ENCODE peak calls at places on chromosomes 3 and 15, in eight cellular contexts. F is Karpas-422, X is astrocyte, T is H1, P is heart right ventricle, Z is body of pancreas, J is heart left ventricle, A is WERI-Rb-1. Y is an unnamed sample.

GRCh38 chr15:59315914-59316428 is 56.7 kb downstream of the MYO1E start:
- DNase-seq in T (no peak), P (no peak), F (no peak), J (no peak), Z (no peak), X (peak), A (no peak), Y (no peak)

GRCh38 chr15:75694241-75695182 is 18.1 kb downstream of the CSPG4 start:
- DNase-seq in A (peak), J (peak), X (peak), F (peak), T (peak), P (peak), Z (peak), Y (peak)

GRCh38 chr3:149223461-149223820 is 1.8 kb upstream of the CP start:
- DNase-seq in X (no peak), P (no peak), J (no peak), A (no peak), T (no peak), F (no peak), Z (no peak), Y (no peak)

GRCh38 chr3:115113367-115113766 is 33.7 kb downstream of the ZBTB20 start:
- DNase-seq in T (no peak), X (peak), Z (peak), F (no peak), A (no peak), J (no peak), P (no peak), Y (no peak)

GRCh38 chr15:95812491-95812890 is 518.0 kb upstream of the NR2F2 start:
- DNase-seq in T (no peak), F (no peak), J (no peak), Z (no peak), A (no peak), X (peak), P (no peak), Y (no peak)

GRCh38 chr15:89500397-89501270 is 4.3 kb upstream of the RHCG start:
- DNase-seq in Z (no peak), A (no peak), P (no peak), J (no peak), F (peak), X (no peak), T (no peak), Y (no peak)

GRCh38 chr3:134309987-134310700 is 59.5 kb upstream of the RYK start:
- DNase-seq in Z (no peak), P (no peak), J (no peak), X (no peak), T (no peak), A (no peak), F (no peak), Y (no peak)

GRCh38 chr15:69357773-69358765 is 56.1 kb upstream of the KIF23 start:
- DNase-seq in T (no peak), F (no peak), P (no peak), X (peak), A (no peak), J (no peak), Z (peak), Y (no peak)

GRCh38 chr3:126606021-126606420 is 47.3 kb upstream of the C3orf22 start:
- DNase-seq in A (no peak), Z (no peak), X (no peak), F (no peak), P (no peak), J (no peak), T (no peak), Y (peak)

GRCh38 chr15:22944651-22945050 is 35.5 kb downstream of the CYFIP1 start:
- DNase-seq in F (no peak), X (no peak), T (no peak), A (no peak), J (no peak), P (no peak), Z (peak), Y (no peak)

GRCh38 chr15:31440754-31441298 is 114.2 kb downstream of the KLF13 start:
- DNase-seq in J (peak), F (no peak), A (no peak), Z (peak), X (no peak), P (peak), T (no peak), Y (no peak)

GRCh38 chr3:159616234-159616825 is 372.3 kb upstream of the IL12A start:
- DNase-seq in X (no peak), A (peak), F (no peak), J (peak), T (peak), Z (peak), P (peak), Y (peak)

GRCh38 chr3:13420817-13421755 is 964 bp upstream of the NUP210 start:
- DNase-seq in A (no peak), J (no peak), F (peak), Z (peak), P (no peak), X (no peak), T (peak), Y (no peak)

GRCh38 chr15:66619152-66619903 is 53.5 kb upstream of the LCTL start:
- DNase-seq in A (peak), P (peak), F (peak), J (peak), X (peak), Z (peak), T (peak), Y (no peak)

GRCh38 chr15:66623801-66624453 is 58.1 kb upstream of the LCTL start:
- DNase-seq in A (no peak), X (no peak), Z (no peak), J (no peak), T (no peak), F (no peak), P (no peak), Y (no peak)

GRCh38 chr15:66620744-66621344 is 55.0 kb upstream of the LCTL start:
- DNase-seq in J (no peak), F (no peak), X (no peak), T (no peak), A (no peak), P (no peak), Z (no peak), Y (no peak)

GRCh38 chr15:66622677-66623076 is 56.9 kb upstream of the LCTL start:
- DNase-seq in X (no peak), F (no peak), T (no peak), Z (no peak), P (no peak), A (no peak), J (no peak), Y (no peak)

DNA sequence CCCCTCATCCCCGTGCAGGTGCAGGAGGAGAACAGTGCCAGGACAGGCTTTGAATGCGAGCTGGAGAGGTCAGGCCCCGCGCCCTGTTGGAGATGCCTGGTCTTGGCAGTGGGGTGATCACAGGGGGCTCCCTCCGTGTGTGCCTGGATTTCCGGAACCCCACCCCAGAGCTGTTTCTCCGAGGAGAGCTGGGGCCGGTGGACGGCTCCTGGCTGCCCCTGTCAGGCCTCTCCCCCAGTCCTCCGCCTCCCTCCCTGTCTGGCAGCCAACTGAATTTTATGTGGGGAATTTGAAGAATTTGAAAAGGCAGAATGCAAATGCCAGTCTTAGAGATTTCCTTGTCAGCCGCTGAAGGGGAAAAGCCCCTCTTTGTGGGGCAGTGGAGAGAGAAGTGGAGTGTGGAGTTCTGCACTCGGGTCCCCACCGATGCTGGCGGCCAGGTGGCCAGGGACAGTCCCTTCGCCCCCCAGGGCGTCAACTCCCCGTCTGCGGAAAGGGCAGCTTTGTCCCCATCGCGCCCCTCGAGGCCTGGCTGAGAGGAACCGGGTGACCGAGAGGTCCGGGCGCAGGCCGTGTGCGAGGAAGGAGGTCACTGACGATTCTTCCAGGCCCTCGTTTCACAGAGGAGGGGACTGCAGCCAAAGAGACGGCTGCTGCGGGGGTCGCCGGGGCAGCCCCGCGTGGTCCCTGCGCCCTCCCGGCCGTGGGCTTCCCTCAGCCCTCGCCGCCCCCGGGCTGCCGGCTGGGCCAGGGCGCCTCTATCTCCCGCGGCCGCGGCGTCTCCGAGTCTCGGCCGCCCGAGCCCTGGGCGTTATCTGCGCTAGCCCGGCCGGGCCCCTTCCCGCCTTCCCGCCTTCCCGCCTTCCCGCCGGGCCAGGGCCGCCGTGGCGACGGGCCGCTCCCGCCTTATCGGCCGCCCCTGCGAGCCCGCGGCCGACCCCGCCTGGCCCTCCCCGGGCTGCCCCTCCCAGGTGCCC is 56.0 kb upstream of the LCTL start:
- DNase-seq in A (no peak), Z (no peak), F (no peak), P (no peak), J (no peak), T (peak), X (no peak), Y (no peak)
- H3K27ac ChIP-seq in A (no peak), Z (no peak), F (no peak), P (peak), J (no peak), T (no peak), X (no peak), Y (no peak)

DNA sequence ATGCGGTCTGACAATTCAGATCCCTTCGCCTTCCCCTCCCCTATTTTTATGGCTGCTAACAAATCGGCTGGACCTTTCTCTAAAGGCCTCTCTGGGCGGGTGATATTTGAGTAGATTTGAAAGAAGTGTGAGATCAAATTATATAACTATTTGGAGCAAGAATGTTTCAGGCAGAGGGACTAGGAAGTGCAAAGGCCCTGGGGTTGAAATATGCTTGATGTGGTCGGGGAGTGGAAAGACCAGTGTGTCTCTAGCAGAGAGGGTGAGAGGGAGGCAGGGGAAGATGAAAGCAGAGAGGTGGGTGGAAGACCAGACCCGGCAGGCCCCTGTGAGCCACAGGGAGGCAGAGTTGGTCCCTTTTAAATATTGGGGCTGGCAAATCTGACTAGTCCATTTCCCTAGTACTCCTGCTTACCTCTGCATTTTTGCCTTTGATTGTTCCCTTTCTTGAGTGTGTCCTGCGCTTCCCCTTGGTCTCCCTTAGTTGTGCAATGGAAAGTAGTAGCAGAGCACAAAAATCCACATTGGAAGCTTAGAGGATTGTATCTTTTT is 32.3 kb downstream of the SLCO3A1 start:
- DNase-seq in Z (no peak), F (peak), A (no peak), X (no peak), P (no peak), T (peak), J (no peak), Y (no peak)
- H3K27ac ChIP-seq in Z (no peak), F (no peak), A (no peak), X (no peak), P (no peak), T (no peak), J (no peak), Y (peak)

GRCh38 chr3:48493203-48493501 is 10.8 kb downstream of the SHISA5 start:
- DNase-seq in F (peak), Z (no peak), A (peak), X (no peak), J (no peak), P (no peak), T (no peak), Y (no peak)

GRCh38 chr3:48486952-48487351 is 17.0 kb downstream of the SHISA5 start:
- DNase-seq in F (no peak), A (no peak), P (no peak), T (no peak), J (no peak), X (no peak), Z (no peak), Y (no peak)

DNA sequence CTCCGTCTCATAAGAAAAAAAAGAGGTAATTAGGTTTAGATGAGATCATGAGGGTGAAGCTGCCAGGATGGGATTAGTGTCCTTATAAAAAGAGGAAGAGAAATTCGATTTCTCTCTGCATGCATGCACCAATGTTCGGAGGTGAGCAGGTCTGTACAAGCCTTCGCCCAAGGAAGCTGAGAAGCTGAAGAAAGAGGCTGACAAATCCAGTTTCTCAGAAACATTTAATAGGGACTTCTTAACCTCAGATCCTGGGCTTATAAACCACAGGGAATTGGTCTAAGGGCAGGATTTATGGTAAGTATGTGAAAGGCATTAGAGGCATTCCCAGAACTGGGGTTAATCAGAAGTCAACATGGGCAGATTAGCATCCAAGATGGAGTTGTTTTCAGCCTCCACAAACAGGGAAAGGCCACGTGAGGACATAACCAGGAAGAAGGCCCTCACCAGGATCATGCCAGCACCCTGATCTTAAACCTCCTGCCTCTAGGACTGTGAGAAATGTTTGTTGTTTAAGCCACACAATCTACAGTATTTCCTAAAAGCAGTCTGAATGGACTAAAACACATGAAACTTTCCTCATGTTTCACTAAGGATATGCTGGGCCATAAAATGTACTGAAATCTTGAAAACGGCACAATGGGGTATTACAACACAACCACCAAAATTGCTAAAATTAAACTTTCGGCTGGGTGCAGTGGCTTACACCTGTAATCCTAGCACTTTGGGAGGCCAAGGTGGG is 11.3 kb downstream of the SHISA5 start:
- DNase-seq in Z (no peak), X (peak), T (no peak), A (peak), J (no peak), P (no peak), F (peak), Y (no peak)
- H3K27ac ChIP-seq in Z (no peak), X (no peak), T (no peak), A (peak), J (no peak), P (no peak), F (peak), Y (peak)

GRCh38 chr3:36649078-36649477 is 115.3 kb downstream of the DCLK3 start:
- DNase-seq in F (no peak), T (no peak), A (no peak), J (no peak), X (peak), P (no peak), Z (no peak), Y (no peak)

GRCh38 chr3:36647423-36647853 is 116.9 kb downstream of the DCLK3 start:
- DNase-seq in T (no peak), A (no peak), P (no peak), Z (no peak), F (no peak), J (no peak), X (no peak), Y (no peak)

GRCh38 chr3:36648241-36649034 is 115.9 kb downstream of the DCLK3 start:
- DNase-seq in J (no peak), F (no peak), Z (no peak), A (no peak), T (no peak), X (peak), P (no peak), Y (no peak)

GRCh38 chr3:36653095-36653494 is 111.3 kb downstream of the DCLK3 start:
- DNase-seq in A (no peak), X (peak), T (no peak), Z (no peak), F (no peak), J (no peak), P (no peak), Y (no peak)

DNA sequence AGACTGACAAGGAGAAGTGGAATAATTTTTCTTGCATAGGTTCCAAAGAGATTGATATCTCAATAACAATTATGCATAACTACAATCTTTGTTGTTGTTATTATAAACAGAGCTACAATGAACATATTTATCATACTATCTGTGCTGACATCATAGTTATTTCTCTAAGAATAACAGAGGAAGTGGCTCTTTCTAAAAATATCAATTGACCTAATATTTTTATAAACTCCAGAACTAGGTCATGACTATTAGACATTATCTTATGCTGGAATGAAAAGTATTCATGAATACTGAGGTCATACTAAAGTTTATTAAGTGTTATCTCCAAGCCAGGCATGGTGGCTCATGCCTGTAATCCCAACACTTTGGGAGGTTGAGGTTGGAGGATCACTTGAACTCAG is 114.1 kb downstream of the DCLK3 start:
- DNase-seq in J (no peak), Z (no peak), F (no peak), T (no peak), P (no peak), X (peak), A (no peak), Y (no peak)
- H3K27ac ChIP-seq in J (no peak), Z (no peak), F (no peak), T (no peak), P (no peak), X (peak), A (no peak), Y (no peak)

GRCh38 chr3:113097821-113098516 is 107.2 kb downstream of the GTPBP8 start:
- DNase-seq in T (no peak), P (no peak), X (peak), J (no peak), Z (no peak), F (no peak), A (no peak), Y (no peak)
- H3K27ac ChIP-seq in T (no peak), P (no peak), X (peak), J (no peak), Z (no peak), F (no peak), A (no peak), Y (no peak)

DNA sequence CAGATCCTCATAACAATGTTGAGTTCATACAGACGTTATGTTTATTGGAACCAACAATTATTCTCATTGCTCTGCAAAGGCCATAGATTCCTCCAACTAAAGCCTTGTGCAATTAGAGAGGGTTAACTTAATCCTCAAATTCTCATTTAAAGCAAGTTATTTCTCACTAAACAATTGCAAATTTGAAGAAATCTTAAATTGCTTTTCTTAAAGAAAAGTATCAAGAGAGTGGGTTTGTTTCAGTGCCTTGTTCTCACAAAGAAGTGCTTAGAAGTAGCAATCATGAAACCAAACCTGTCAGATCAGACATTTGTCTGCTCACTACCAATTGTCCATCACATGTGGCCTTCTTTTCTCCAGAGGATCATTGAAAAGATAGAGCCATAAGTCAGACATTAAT is 124.8 kb downstream of the KCNH8 start:
- DNase-seq in X (no peak), P (no peak), F (no peak), J (no peak), A (no peak), Z (no peak), T (no peak), Y (no peak)
- H3K27ac ChIP-seq in X (no peak), P (no peak), F (no peak), J (no peak), A (no peak), Z (no peak), T (no peak), Y (no peak)

Y was measured in substantia nigra.